ENCODE peak calls at places on chromosomes 5 and 9, in six cellular contexts. I, H, V, L, Y and C are unnamed samples.

GRCh38 chr9:127035948-127036347 is 86.5 kb downstream of the ANGPTL2 start:
- DNase-seq in L (no peak), Y (no peak), H (no peak), I (no peak), V (peak; percentile 15), C (no peak)

GRCh38 chr5:167248262-167248661 is 1043.2 kb upstream of the WWC1 start:
- DNase-seq in L (no peak), I (no peak), V (no peak), Y (no peak), H (no peak), C (no peak)

GRCh38 chr9:73093740-73094379 is 57.8 kb upstream of the ANXA1 start:
- DNase-seq in H (no peak), V (peak; percentile 38), Y (no peak), I (no peak), L (no peak), C (no peak)

GRCh38 chr5:54803381-54804025 is 181.9 kb downstream of the ESM1 start:
- DNase-seq in H (no peak), I (no peak), Y (no peak), L (no peak), V (no peak), C (no peak)

GRCh38 chr5:153900703-153901395 is 137.9 kb downstream of the FAM114A2 start:
- DNase-seq in I (peak; percentile 81), L (no peak), Y (peak; percentile 87), V (peak; percentile 80), H (no peak), C (peak; percentile 81)

GRCh38 chr9:34983209-34983608 is 6.3 kb upstream of the DNAJB5 start:
- DNase-seq in L (no peak), Y (no peak), H (peak; percentile 38), I (no peak), V (no peak), C (no peak)

GRCh38 chr5:156155638-156156037 is 171.3 kb upstream of the SGCD start:
- DNase-seq in Y (no peak), I (no peak), V (no peak), L (peak; percentile 15), H (no peak), C (no peak)

GRCh38 chr5:141875795-141876627 is 2.2 kb downstream of the PCDH1 start:
- DNase-seq in V (no peak), Y (no peak), H (no peak), I (no peak), L (no peak), C (no peak)

GRCh38 chr9:89171693-89172092 is 6.9 kb downstream of the SHC3 start:
- DNase-seq in L (no peak), I (no peak), H (no peak), V (no peak), Y (no peak), C (no peak)

GRCh38 chr5:86909461-86909881 is 291.7 kb downstream of the COX7C start:
- DNase-seq in I (peak; percentile 50), Y (peak; percentile 14), H (no peak), L (no peak), V (peak; percentile 80), C (peak; percentile 62)

GRCh38 chr5:148828461-148829247 is 2.2 kb downstream of the ADRB2 start:
- DNase-seq in I (no peak), H (no peak), L (no peak), Y (no peak), V (peak; percentile 27), C (no peak)

GRCh38 chr5:148826082-148826971 is at the start of gene ADRB2:
- DNase-seq in Y (peak; percentile 48), L (peak; percentile 84), H (no peak), I (peak; percentile 97), V (peak; percentile 89), C (peak; percentile 79)

GRCh38 chr5:148829248-148829594 is 2.8 kb downstream of the ADRB2 start:
- DNase-seq in Y (no peak), L (no peak), V (no peak), H (no peak), I (no peak), C (no peak)

GRCh38 chr5:148829734-148830133 is 3.3 kb downstream of the ADRB2 start:
- DNase-seq in H (no peak), V (no peak), I (no peak), Y (no peak), L (no peak), C (no peak)

GRCh38 chr5:148827723-148828122 is 1.3 kb downstream of the ADRB2 start:
- DNase-seq in I (no peak), L (no peak), V (peak; percentile 27), H (no peak), Y (no peak), C (no peak)
- H3K4me3 ChIP-seq in I (no peak overlapping the region), L (no peak overlapping the region), V (peak overlapping the region; percentile 30), H (no peak overlapping the region), Y (no peak overlapping the region), C (peak overlapping the region; percentile 13)

GRCh38 chr9:136052433-136052880 is 42.6 kb downstream of the NACC2 start:
- DNase-seq in L (peak; percentile 67), V (no peak), H (no peak), Y (no peak), I (no peak), C (no peak)
- TF ChIP-seq CTCF in L (no peak), V (no peak), H (no peak), Y (no peak), I (no peak), C (no peak)

DNA sequence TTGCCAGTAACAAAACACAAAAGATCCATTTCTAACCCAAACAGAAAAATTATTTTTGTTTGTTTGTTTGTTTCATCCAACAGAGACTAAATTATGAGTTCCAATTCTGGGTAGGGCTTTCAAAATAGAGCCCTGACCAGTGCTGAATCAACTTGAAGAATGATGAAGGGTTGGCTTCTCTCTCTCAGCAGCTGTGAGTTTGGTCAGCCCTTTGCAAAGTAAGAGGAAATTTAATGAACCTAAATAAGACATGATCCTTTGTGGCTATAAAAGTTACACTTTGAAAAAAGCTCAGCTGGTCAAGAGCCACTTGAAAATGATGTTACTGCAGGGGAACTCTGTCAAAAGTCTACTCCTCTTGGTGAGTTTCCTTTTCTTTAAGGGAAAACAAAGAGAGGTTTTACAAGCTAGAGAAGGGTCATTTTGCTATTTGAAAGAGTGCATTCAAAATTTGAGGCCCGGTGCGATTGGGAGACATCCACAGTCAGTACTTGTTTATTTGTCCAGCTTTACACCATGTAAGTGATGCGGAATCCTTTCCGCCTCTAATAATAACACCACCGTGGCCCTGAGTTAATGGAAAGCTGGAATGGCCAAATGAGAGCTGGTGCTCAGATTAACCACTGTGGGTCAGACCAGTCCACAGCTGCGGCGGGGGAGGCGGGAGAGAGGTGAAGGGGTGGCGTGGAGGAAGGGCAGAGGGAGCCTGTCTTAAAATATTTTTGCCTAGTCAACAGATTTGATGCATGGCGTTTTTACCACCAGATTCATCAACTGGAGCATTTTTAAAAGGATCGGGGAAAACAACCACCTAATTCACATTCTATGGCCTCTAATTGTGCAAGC is 403.9 kb downstream of the TLE4 start:
- DNase-seq in H (no peak), I (no peak), Y (no peak), V (no peak), L (no peak), C (no peak)
- H3K4me3 ChIP-seq in H (no peak overlapping the region), I (no peak overlapping the region), Y (no peak overlapping the region), V (no peak overlapping the region), L (no peak overlapping the region), C (no peak overlapping the region)

DNA sequence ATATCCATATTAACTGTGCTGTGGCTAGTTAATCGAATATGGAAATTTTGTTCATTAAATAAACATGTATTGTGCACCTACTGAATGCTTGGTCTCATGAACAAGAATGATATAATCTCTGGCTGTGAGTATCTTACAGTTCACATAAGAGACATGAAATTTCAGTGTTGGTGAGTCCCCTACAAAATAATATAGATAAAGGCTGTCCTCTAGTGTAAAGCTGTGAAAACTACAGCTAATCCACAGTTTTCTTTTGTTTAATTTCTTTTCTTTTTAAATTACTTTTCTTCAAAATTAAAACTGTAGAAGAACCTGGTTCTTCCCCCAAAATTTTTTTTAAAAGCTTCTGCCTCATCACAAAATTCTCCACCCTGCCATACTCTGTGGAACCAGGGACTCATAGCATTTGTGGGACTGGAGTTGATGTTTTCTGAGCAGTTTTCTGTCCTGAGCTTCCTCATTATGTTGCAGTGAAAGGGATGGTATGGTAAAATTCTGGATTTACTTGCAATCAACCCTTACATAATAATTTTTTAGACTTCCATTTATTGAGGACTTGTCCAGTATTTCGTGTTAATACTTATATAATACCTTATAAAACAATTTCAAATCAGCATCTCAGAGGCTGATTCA is 135.0 kb downstream of the STK32A start:
- DNase-seq in H (no peak), I (no peak), V (peak; percentile 57), L (peak; percentile 15), Y (no peak), C (no peak)
- TF ChIP-seq CTCF in H (peak; percentile 21), I (peak; percentile 35), V (peak; percentile 65), L (peak; percentile 64), Y (peak; percentile 46), C (peak; percentile 19)

DNA sequence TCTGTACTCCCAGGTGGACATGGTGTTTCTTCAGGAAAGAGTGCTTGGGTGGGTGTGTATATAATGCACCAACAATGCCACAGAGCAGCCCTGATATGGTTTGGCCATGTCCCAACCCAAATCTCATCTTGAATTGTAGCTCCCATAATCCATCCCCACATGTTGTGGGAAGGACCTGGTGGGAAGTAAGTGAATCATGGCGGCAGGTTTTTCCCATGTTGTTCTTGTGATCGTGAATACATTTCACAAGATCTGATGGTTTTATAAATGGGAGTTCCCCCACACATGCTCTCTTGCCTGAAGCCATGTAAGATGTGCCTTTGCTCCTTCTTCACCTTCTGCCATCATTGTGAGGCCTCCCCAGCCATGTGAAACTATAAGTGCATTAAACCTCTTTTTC is 158.5 kb downstream of the NR3C1 start:
- DNase-seq in I (no peak), L (no peak), Y (no peak), V (peak; percentile 48), H (no peak), C (no peak)
- H3K4me3 ChIP-seq in I (no peak overlapping the region), L (no peak overlapping the region), Y (no peak overlapping the region), V (no peak overlapping the region), H (no peak overlapping the region), C (peak overlapping the region; percentile 24)

GRCh38 chr5:116516021-116516420 is 58.6 kb downstream of the SEMA6A start:
- DNase-seq in I (no peak), Y (no peak), H (no peak), L (no peak), V (no peak), C (no peak)
- TF ChIP-seq CTCF in I (no peak), Y (no peak), H (no peak), L (no peak), V (no peak), C (no peak)

GRCh38 chr5:88830567-88830966 is 52.4 kb downstream of the MEF2C start:
- DNase-seq in H (no peak), Y (no peak), L (no peak), I (no peak), V (peak; percentile 23), C (no peak)
- H3K4me3 ChIP-seq in H (no peak overlapping the region), Y (no peak overlapping the region), L (no peak overlapping the region), I (no peak overlapping the region), V (no peak overlapping the region), C (no peak overlapping the region)